ENCODE peak calls at places on chromosomes 5 and 9, in seven cellular contexts. One of them, this sample, is unnamed. For H3K4me1, the result is how much of the 10 kb centered on the place peaks cover.

GRCh38 chr5:114223866-114224265 is 138.0 kb upstream of the KCNN2 start:
- DNase-seq in A673: peak
- DNase-seq in endodermal cell: peak
- DNase-seq in spleen: no peak
- DNase-seq in effector memory CD4-positive, alpha-beta T cell: no peak
- DNase-seq in tibial artery: no peak
- DNase-seq in ascending aorta: no peak
- DNase-seq in this sample: peak

GRCh38 chr9:109640232-109641078 is 139.5 kb upstream of the PALM2AKAP2 start:
- DNase-seq in A673: peak
- DNase-seq in tibial artery: peak
- DNase-seq in effector memory CD4-positive, alpha-beta T cell: no peak
- DNase-seq in spleen: peak
- DNase-seq in ascending aorta: peak
- DNase-seq in endodermal cell: peak
- DNase-seq in this sample: no peak

GRCh38 chr9:110828148-110828730 is 159.6 kb downstream of the MUSK start:
- DNase-seq in A673: peak
- DNase-seq in endodermal cell: no peak
- DNase-seq in spleen: no peak
- DNase-seq in effector memory CD4-positive, alpha-beta T cell: no peak
- DNase-seq in ascending aorta: peak
- DNase-seq in tibial artery: peak
- DNase-seq in this sample: no peak

GRCh38 chr5:135996611-135997010 is 32.2 kb upstream of the TGFBI start:
- DNase-seq in tibial artery: no peak
- DNase-seq in spleen: no peak
- DNase-seq in effector memory CD4-positive, alpha-beta T cell: no peak
- DNase-seq in ascending aorta: no peak
- DNase-seq in endodermal cell: peak
- DNase-seq in A673: no peak
- DNase-seq in this sample: no peak

GRCh38 chr5:113447651-113448050 is 12.9 kb upstream of the TSSK1B start:
- DNase-seq in tibial artery: no peak
- DNase-seq in spleen: no peak
- DNase-seq in ascending aorta: no peak
- DNase-seq in effector memory CD4-positive, alpha-beta T cell: no peak
- DNase-seq in A673: peak
- DNase-seq in endodermal cell: no peak
- DNase-seq in this sample: no peak

GRCh38 chr5:170151105-170151831 is 45.6 kb downstream of the FOXI1 start:
- DNase-seq in ascending aorta: peak
- DNase-seq in effector memory CD4-positive, alpha-beta T cell: no peak
- DNase-seq in tibial artery: no peak
- DNase-seq in spleen: no peak
- DNase-seq in endodermal cell: peak
- DNase-seq in A673: peak
- DNase-seq in this sample: no peak

GRCh38 chr9:28155067-28155466 is 581.8 kb upstream of the C9orf72 start:
- DNase-seq in effector memory CD4-positive, alpha-beta T cell: no peak
- DNase-seq in ascending aorta: no peak
- DNase-seq in A673: peak
- DNase-seq in endodermal cell: no peak
- DNase-seq in spleen: no peak
- DNase-seq in tibial artery: no peak
- DNase-seq in this sample: no peak

GRCh38 chr9:30172206-30172605 is 2212.2 kb upstream of the ACO1 start:
- DNase-seq in A673: no peak
- DNase-seq in effector memory CD4-positive, alpha-beta T cell: no peak
- DNase-seq in spleen: no peak
- DNase-seq in ascending aorta: no peak
- DNase-seq in endodermal cell: no peak
- DNase-seq in tibial artery: no peak
- DNase-seq in this sample: no peak

GRCh38 chr5:62082370-62082778 is 223.6 kb upstream of the KIF2A start:
- DNase-seq in A673: peak
- DNase-seq in ascending aorta: no peak
- DNase-seq in endodermal cell: no peak
- DNase-seq in effector memory CD4-positive, alpha-beta T cell: no peak
- DNase-seq in spleen: no peak
- DNase-seq in tibial artery: no peak
- DNase-seq in this sample: no peak

GRCh38 chr5:107425541-107426031 is 245.2 kb downstream of the EFNA5 start:
- DNase-seq in ascending aorta: no peak
- DNase-seq in effector memory CD4-positive, alpha-beta T cell: no peak
- DNase-seq in spleen: no peak
- DNase-seq in tibial artery: no peak
- DNase-seq in A673: peak
- DNase-seq in endodermal cell: no peak
- DNase-seq in this sample: no peak

GRCh38 chr5:176844706-176845391 is 34.5 kb downstream of the UNC5A start:
- DNase-seq in effector memory CD4-positive, alpha-beta T cell: no peak
- DNase-seq in endodermal cell: no peak
- DNase-seq in tibial artery: no peak
- DNase-seq in spleen: no peak
- DNase-seq in ascending aorta: no peak
- DNase-seq in A673: peak
- DNase-seq in this sample: no peak

GRCh38 chr9:34554211-34555001 is 31.6 kb upstream of the ENHO start:
- DNase-seq in effector memory CD4-positive, alpha-beta T cell: no peak
- DNase-seq in A673: peak
- DNase-seq in tibial artery: no peak
- DNase-seq in ascending aorta: no peak
- DNase-seq in endodermal cell: peak
- DNase-seq in spleen: peak
- DNase-seq in this sample: no peak

GRCh38 chr9:126342621-126343031 is 16.0 kb downstream of the MVB12B start:
- DNase-seq in endodermal cell: no peak
- DNase-seq in effector memory CD4-positive, alpha-beta T cell: no peak
- DNase-seq in ascending aorta: no peak
- DNase-seq in A673: no peak
- DNase-seq in spleen: no peak
- DNase-seq in tibial artery: no peak
- DNase-seq in this sample: no peak

GRCh38 chr5:8213701-8214240 is 344.8 kb downstream of the MTRR start:
- DNase-seq in effector memory CD4-positive, alpha-beta T cell: no peak
- DNase-seq in endodermal cell: no peak
- DNase-seq in ascending aorta: no peak
- DNase-seq in spleen: no peak
- DNase-seq in A673: no peak
- DNase-seq in tibial artery: no peak
- DNase-seq in this sample: no peak

GRCh38 chr5:131613423-131613822 is 21.6 kb downstream of the RAPGEF6 start:
- DNase-seq in effector memory CD4-positive, alpha-beta T cell: no peak
- DNase-seq in tibial artery: no peak
- DNase-seq in spleen: no peak
- DNase-seq in endodermal cell: no peak
- DNase-seq in ascending aorta: no peak
- DNase-seq in A673: no peak
- DNase-seq in this sample: no peak

GRCh38 chr5:157821822-157822622 is 36.9 kb downstream of the CLINT1 start:
- DNase-seq in tibial artery: no peak
- DNase-seq in ascending aorta: no peak
- DNase-seq in endodermal cell: no peak
- DNase-seq in effector memory CD4-positive, alpha-beta T cell: no peak
- DNase-seq in spleen: no peak
- DNase-seq in A673: no peak
- DNase-seq in this sample: no peak

GRCh38 chr5:45399041-45399440 is 297.1 kb downstream of the HCN1 start:
- DNase-seq in A673: peak
- DNase-seq in endodermal cell: peak
- DNase-seq in ascending aorta: no peak
- DNase-seq in tibial artery: no peak
- DNase-seq in effector memory CD4-positive, alpha-beta T cell: no peak
- DNase-seq in spleen: no peak
- DNase-seq in this sample: no peak

GRCh38 chr5:152403058-152403457 is 2.0 kb downstream of the NMUR2 start:
- DNase-seq in endodermal cell: no peak
- DNase-seq in tibial artery: no peak
- DNase-seq in spleen: no peak
- DNase-seq in effector memory CD4-positive, alpha-beta T cell: no peak
- DNase-seq in ascending aorta: no peak
- DNase-seq in A673: no peak
- DNase-seq in this sample: no peak

GRCh38 chr5:1654786-1655495 is 131.2 kb upstream of the LPCAT1 start:
- DNase-seq in effector memory CD4-positive, alpha-beta T cell: no peak
- DNase-seq in endodermal cell: no peak
- DNase-seq in ascending aorta: peak
- DNase-seq in A673: no peak
- DNase-seq in tibial artery: no peak
- DNase-seq in spleen: no peak
- DNase-seq in this sample: no peak

GRCh38 chr9:136779808-136780207 is 11.3 kb upstream of the TMEM141 start:
- DNase-seq in ascending aorta: no peak
- DNase-seq in effector memory CD4-positive, alpha-beta T cell: no peak
- DNase-seq in endodermal cell: no peak
- DNase-seq in tibial artery: no peak
- DNase-seq in spleen: no peak
- DNase-seq in A673: no peak
- DNase-seq in this sample: no peak

GRCh38 chr5:138370537-138370936 is 18.1 kb downstream of the KDM3B start:
- DNase-seq in effector memory CD4-positive, alpha-beta T cell: no peak
- DNase-seq in A673: peak
- DNase-seq in tibial artery: no peak
- DNase-seq in ascending aorta: no peak
- DNase-seq in endodermal cell: no peak
- DNase-seq in spleen: no peak
- DNase-seq in this sample: no peak
- H3K4me1 ChIP-seq in effector memory CD4-positive, alpha-beta T cell: under half
- H3K4me1 ChIP-seq in A673: under half
- H3K4me1 ChIP-seq in tibial artery: half or more
- H3K4me1 ChIP-seq in ascending aorta: under half
- H3K4me1 ChIP-seq in endodermal cell: under half
- H3K4me1 ChIP-seq in spleen: half or more
- H3K4me1 ChIP-seq in this sample: under half

GRCh38 chr9:134376386-134377142 is 50.3 kb downstream of the RXRA start:
- DNase-seq in tibial artery: no peak
- DNase-seq in endodermal cell: no peak
- DNase-seq in spleen: no peak
- DNase-seq in effector memory CD4-positive, alpha-beta T cell: no peak
- DNase-seq in ascending aorta: no peak
- DNase-seq in A673: no peak
- DNase-seq in this sample: no peak

GRCh38 chr9:134374301-134375010 is 48.2 kb downstream of the RXRA start:
- DNase-seq in A673: no peak
- DNase-seq in effector memory CD4-positive, alpha-beta T cell: no peak
- DNase-seq in tibial artery: peak
- DNase-seq in endodermal cell: no peak
- DNase-seq in spleen: no peak
- DNase-seq in ascending aorta: no peak
- DNase-seq in this sample: no peak

GRCh38 chr9:134375011-134375390 is 48.7 kb downstream of the RXRA start:
- DNase-seq in tibial artery: peak
- DNase-seq in endodermal cell: no peak
- DNase-seq in spleen: no peak
- DNase-seq in ascending aorta: peak
- DNase-seq in effector memory CD4-positive, alpha-beta T cell: no peak
- DNase-seq in A673: no peak
- DNase-seq in this sample: no peak

GRCh38 chr9:134377143-134377484 is 50.9 kb downstream of the RXRA start:
- DNase-seq in tibial artery: no peak
- DNase-seq in endodermal cell: no peak
- DNase-seq in A673: no peak
- DNase-seq in effector memory CD4-positive, alpha-beta T cell: no peak
- DNase-seq in ascending aorta: no peak
- DNase-seq in spleen: no peak
- DNase-seq in this sample: no peak

GRCh38 chr9:134375430-134376385 is 49.5 kb downstream of the RXRA start:
- DNase-seq in effector memory CD4-positive, alpha-beta T cell: no peak
- DNase-seq in endodermal cell: no peak
- DNase-seq in ascending aorta: peak
- DNase-seq in spleen: no peak
- DNase-seq in A673: peak
- DNase-seq in tibial artery: peak
- DNase-seq in this sample: no peak
- H3K4me1 ChIP-seq in effector memory CD4-positive, alpha-beta T cell: under half
- H3K4me1 ChIP-seq in endodermal cell: under half
- H3K4me1 ChIP-seq in ascending aorta: under half
- H3K4me1 ChIP-seq in spleen: half or more
- H3K4me1 ChIP-seq in A673: half or more
- H3K4me1 ChIP-seq in tibial artery: half or more
- H3K4me1 ChIP-seq in this sample: under half

GRCh38 chr9:135662758-135663450 is at the start of gene LCN9:
- DNase-seq in A673: peak
- DNase-seq in tibial artery: no peak
- DNase-seq in endodermal cell: no peak
- DNase-seq in spleen: peak
- DNase-seq in ascending aorta: no peak
- DNase-seq in effector memory CD4-positive, alpha-beta T cell: no peak
- DNase-seq in this sample: no peak
- H3K4me1 ChIP-seq in A673: under half
- H3K4me1 ChIP-seq in tibial artery: under half
- H3K4me1 ChIP-seq in endodermal cell: under half
- H3K4me1 ChIP-seq in spleen: under half
- H3K4me1 ChIP-seq in ascending aorta: under half
- H3K4me1 ChIP-seq in effector memory CD4-positive, alpha-beta T cell: under half
- H3K4me1 ChIP-seq in this sample: under half

GRCh38 chr5:51386916-51387853 is 3.9 kb downstream of the ISL1 start:
- DNase-seq in endodermal cell: peak
- DNase-seq in A673: no peak
- DNase-seq in tibial artery: no peak
- DNase-seq in spleen: no peak
- DNase-seq in ascending aorta: no peak
- DNase-seq in effector memory CD4-positive, alpha-beta T cell: no peak
- DNase-seq in this sample: no peak

GRCh38 chr5:51389326-51389581 is 6.0 kb downstream of the ISL1 start:
- DNase-seq in ascending aorta: no peak
- DNase-seq in effector memory CD4-positive, alpha-beta T cell: no peak
- DNase-seq in spleen: no peak
- DNase-seq in A673: no peak
- DNase-seq in endodermal cell: no peak
- DNase-seq in tibial artery: no peak
- DNase-seq in this sample: no peak

GRCh38 chr5:51388488-51389325 is 5.5 kb downstream of the ISL1 start:
- DNase-seq in endodermal cell: no peak
- DNase-seq in effector memory CD4-positive, alpha-beta T cell: no peak
- DNase-seq in A673: no peak
- DNase-seq in tibial artery: no peak
- DNase-seq in spleen: no peak
- DNase-seq in ascending aorta: no peak
- DNase-seq in this sample: no peak

GRCh38 chr5:51389582-51390463 is 6.6 kb downstream of the ISL1 start:
- DNase-seq in effector memory CD4-positive, alpha-beta T cell: no peak
- DNase-seq in endodermal cell: peak
- DNase-seq in tibial artery: no peak
- DNase-seq in spleen: no peak
- DNase-seq in ascending aorta: no peak
- DNase-seq in A673: no peak
- DNase-seq in this sample: no peak

DNA sequence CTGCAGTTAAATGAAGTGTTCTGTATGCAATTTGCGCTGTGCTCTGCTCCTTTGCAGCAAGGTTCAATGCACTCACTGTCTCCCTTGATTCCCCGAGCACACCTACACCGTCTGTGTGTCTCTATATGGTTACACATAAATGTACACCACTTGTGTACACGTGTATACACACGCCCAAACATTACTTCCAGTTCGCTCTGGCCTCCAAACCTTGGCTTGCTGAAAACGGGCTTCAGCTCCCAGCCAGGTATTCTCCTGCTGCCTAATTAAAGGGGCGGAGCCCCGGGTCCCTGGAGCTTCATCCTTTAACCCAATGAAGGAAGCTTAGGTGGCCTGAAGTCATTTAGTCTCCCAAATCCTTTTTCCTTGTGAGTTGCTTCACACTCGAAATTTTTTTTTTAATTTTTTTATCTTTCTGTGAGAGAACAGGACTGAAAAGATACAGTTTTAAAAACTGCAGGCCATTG is 4.6 kb downstream of the ISL1 start:
- DNase-seq in effector memory CD4-positive, alpha-beta T cell: no peak
- DNase-seq in tibial artery: no peak
- DNase-seq in spleen: no peak
- DNase-seq in A673: no peak
- DNase-seq in ascending aorta: no peak
- DNase-seq in endodermal cell: peak
- DNase-seq in this sample: no peak
- H3K4me1 ChIP-seq in effector memory CD4-positive, alpha-beta T cell: under half
- H3K4me1 ChIP-seq in tibial artery: under half
- H3K4me1 ChIP-seq in spleen: under half
- H3K4me1 ChIP-seq in A673: under half
- H3K4me1 ChIP-seq in ascending aorta: under half
- H3K4me1 ChIP-seq in endodermal cell: under half
- H3K4me1 ChIP-seq in this sample: under half

This sample was measured in iPS DF 6.9.